ENCODE peak calls at places on chromosomes 16 and 17, in six cellular contexts. M, X, P, S, T and R are unnamed samples.

GRCh38 chr16:23668873-23669272 is 9.8 kb upstream of the PLK1 start:
- DNase-seq in M (no peak), X (no peak), P (no peak), S (no peak), T (no peak), R (no peak)

GRCh38 chr16:84360170-84360569 is 8.2 kb upstream of the ATP2C2 start:
- DNase-seq in M (no peak), X (no peak), P (no peak), S (no peak), T (no peak), R (no peak)

GRCh38 chr17:14089179-14089578 is 19.9 kb downstream of the COX10 start:
- DNase-seq in M (no peak), X (no peak), P (no peak), S (no peak), T (no peak), R (no peak)

GRCh38 chr16:3171181-3171854 is 16.7 kb upstream of the OR1F1 start:
- DNase-seq in M (peak), X (no peak), P (no peak), S (no peak), T (no peak), R (no peak)

GRCh38 chr17:82424001-82424862 is 5.8 kb upstream of the OGFOD3 start:
- DNase-seq in M (peak), X (peak), P (no peak), S (peak), T (peak), R (no peak)

GRCh38 chr16:67207857-67208524 is 9.1 kb downstream of the ELMO3 start:
- DNase-seq in M (peak), X (no peak), P (peak), S (no peak), T (peak), R (no peak)

GRCh38 chr17:13230908-13231307 is 213.1 kb upstream of the ELAC2 start:
- DNase-seq in M (no peak), X (peak), P (no peak), S (no peak), T (no peak), R (no peak)

GRCh38 chr17:42525221-42525620 is 10.8 kb upstream of the NAGLU start:
- DNase-seq in M (no peak), X (no peak), P (no peak), S (no peak), T (no peak), R (no peak)

GRCh38 chr16:77169650-77170236 is 21.2 kb upstream of the MON1B start:
- DNase-seq in M (peak), X (peak), P (peak), S (peak), T (peak), R (no peak)

GRCh38 chr16:78925071-78925714 is 675.3 kb downstream of the MAF start:
- DNase-seq in M (peak), X (peak), P (peak), S (peak), T (peak), R (peak)

GRCh38 chr17:64773836-64774761 is 112.0 kb upstream of the SMURF2 start:
- DNase-seq in M (peak), X (peak), P (peak), S (peak), T (peak), R (no peak)

GRCh38 chr16:70453117-70453890 is 1.1 kb upstream of the FCSK start:
- DNase-seq in M (no peak), X (no peak), P (no peak), S (no peak), T (no peak), R (no peak)

GRCh38 chr17:64448665-64449512 is at the start of gene MILR1:
- DNase-seq in M (no peak), X (no peak), P (peak), S (peak), T (peak), R (no peak)

GRCh38 chr17:1898872-1899271 is 69.1 kb downstream of the RPA1 start:
- DNase-seq in M (peak), X (no peak), P (no peak), S (no peak), T (no peak), R (no peak)

GRCh38 chr16:4342866-4343744 is 8.0 kb downstream of the PAM16 start:
- DNase-seq in M (no peak), X (no peak), P (no peak), S (no peak), T (no peak), R (no peak)

GRCh38 chr17:79303641-79304205 is 229.1 kb downstream of the ENGASE start:
- DNase-seq in M (no peak), X (no peak), P (no peak), S (no peak), T (no peak), R (no peak)

GRCh38 chr17:47188266-47188665 is 829 bp downstream of the CDC27 start:
- DNase-seq in M (peak), X (peak), P (peak), S (no peak), T (no peak), R (no peak)

GRCh38 chr16:9820481-9821246 is 361.6 kb downstream of the GRIN2A start:
- DNase-seq in M (no peak), X (peak), P (no peak), S (no peak), T (peak), R (no peak)

GRCh38 chr16:10668322-10669045 is 26.2 kb downstream of the TEKT5 start:
- DNase-seq in M (peak), X (peak), P (peak), S (no peak), T (peak), R (peak)

GRCh38 chr16:69709456-69710084 is 16.8 kb downstream of the NQO1 start:
- DNase-seq in M (peak), X (peak), P (peak), S (peak), T (peak), R (no peak)

GRCh38 chr17:1607971-1608320 is 20.7 kb downstream of the SLC43A2 start:
- DNase-seq in M (no peak), X (peak), P (no peak), S (no peak), T (no peak), R (no peak)

GRCh38 chr17:50316016-50316587 is 29.8 kb upstream of the XYLT2 start:
- DNase-seq in M (no peak), X (no peak), P (no peak), S (no peak), T (no peak), R (no peak)

GRCh38 chr17:4719146-4719545 is 8.7 kb downstream of the ARRB2 start:
- DNase-seq in M (no peak), X (no peak), P (no peak), S (no peak), T (no peak), R (no peak)

GRCh38 chr17:39144414-39144813 is 7.0 kb downstream of the PLXDC1 start:
- DNase-seq in M (no peak), X (no peak), P (no peak), S (no peak), T (no peak), R (no peak)

GRCh38 chr17:45029758-45030423 is 21.5 kb downstream of the DCAKD start:
- DNase-seq in M (no peak), X (no peak), P (no peak), S (no peak), T (no peak), R (no peak)

GRCh38 chr17:83183150-83183820 is 103.9 kb downstream of the METRNL start:
- DNase-seq in M (no peak), X (no peak), P (no peak), S (no peak), T (no peak), R (no peak)

GRCh38 chr17:56000411-56000810 is 152.9 kb upstream of the ANKFN1 start:
- DNase-seq in M (no peak), X (no peak), P (no peak), S (no peak), T (no peak), R (no peak)

GRCh38 chr17:63945851-63946439 is 13.8 kb upstream of the CD79B start:
- DNase-seq in M (no peak), X (no peak), P (no peak), S (no peak), T (no peak), R (no peak)

GRCh38 chr17:71792966-71793365 is 327.9 kb upstream of the SOX9 start:
- DNase-seq in M (no peak), X (peak), P (no peak), S (no peak), T (no peak), R (peak)

GRCh38 chr16:11796227-11797165 is 562 bp downstream of the ZC3H7A start:
- DNase-seq in M (peak), X (peak), P (peak), S (no peak), T (peak), R (no peak)

GRCh38 chr17:44623070-44623725 is 33.1 kb upstream of the MEIOC start:
- DNase-seq in M (no peak), X (peak), P (no peak), S (peak), T (no peak), R (no peak)

GRCh38 chr17:41919165-41919817 is 540 bp upstream of the ACLY start:
- DNase-seq in M (no peak), X (peak), P (peak), S (peak), T (no peak), R (no peak)

GRCh38 chr16:67294927-67295326 is 15.6 kb downstream of the PLEKHG4 start:
- DNase-seq in M (no peak), X (no peak), P (no peak), S (no peak), T (no peak), R (no peak)

GRCh38 chr17:39462644-39463375 is 1.5 kb downstream of the CDK12 start:
- DNase-seq in M (peak), X (peak), P (no peak), S (no peak), T (peak), R (no peak)

GRCh38 chr16:57764341-57765159 is 29.0 kb downstream of the KATNB1 start:
- DNase-seq in M (peak), X (peak), P (peak), S (peak), T (peak), R (peak)

GRCh38 chr16:47519037-47519436 is 57.9 kb downstream of the PHKB start:
- DNase-seq in M (no peak), X (no peak), P (no peak), S (no peak), T (no peak), R (no peak)

GRCh38 chr17:15185625-15185991 is 79.5 kb downstream of the PMP22 start:
- DNase-seq in M (no peak), X (no peak), P (no peak), S (no peak), T (peak), R (no peak)
- TF ChIP-seq REST in M (no peak), X (no peak), P (no peak), S (no peak), T (no peak), R (no peak)

GRCh38 chr17:16442594-16443389 is 27.4 kb downstream of the TRPV2 start:
- DNase-seq in M (no peak), X (no peak), P (no peak), S (no peak), T (no peak), R (no peak)
- H3K4me3 ChIP-seq in M (no peak), X (peak), P (peak), S (no peak), T (peak), R (no peak)

DNA sequence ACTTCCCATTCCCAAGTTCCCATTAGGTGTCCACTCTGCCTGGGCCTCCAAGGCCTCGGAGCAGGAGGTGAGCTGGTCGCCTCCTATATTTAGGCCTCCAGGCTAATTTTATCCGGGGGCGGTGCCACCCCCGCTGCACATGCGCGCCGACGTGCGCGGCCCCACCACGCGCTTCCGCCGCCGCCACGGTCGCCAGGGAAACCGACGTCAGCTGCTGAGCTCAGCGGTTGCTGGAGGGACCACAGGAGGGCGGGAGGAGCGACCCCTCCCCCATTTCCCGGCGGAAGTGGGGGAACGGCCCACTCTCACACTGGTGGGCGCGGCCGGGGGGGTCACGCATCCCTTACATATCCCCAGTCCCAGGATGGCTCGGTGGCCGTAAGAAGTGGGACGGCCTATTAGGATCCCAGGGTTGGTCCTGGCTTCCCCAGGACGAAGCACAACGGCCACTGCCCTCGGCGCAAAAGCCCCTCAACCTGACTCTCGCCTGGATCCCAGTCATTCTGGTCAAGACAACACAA is 1.0 kb downstream of the PER1 start:
- DNase-seq in M (peak), X (peak), P (no peak), S (no peak), T (peak), R (no peak)
- TF ChIP-seq REST in M (no peak), X (no peak), P (no peak), S (no peak), T (no peak), R (no peak)

GRCh38 chr17:76544916-76545365 is 5.1 kb downstream of the PRCD start:
- DNase-seq in M (no peak), X (no peak), P (no peak), S (no peak), T (no peak), R (no peak)

GRCh38 chr17:76547642-76548202 is 7.9 kb downstream of the PRCD start:
- DNase-seq in M (no peak), X (no peak), P (no peak), S (no peak), T (no peak), R (no peak)

GRCh38 chr17:76545918-76546555 is 6.2 kb downstream of the PRCD start:
- DNase-seq in M (peak), X (peak), P (no peak), S (no peak), T (no peak), R (no peak)

GRCh38 chr17:76547183-76547641 is 7.4 kb downstream of the PRCD start:
- DNase-seq in M (peak), X (peak), P (peak), S (no peak), T (peak), R (no peak)

GRCh38 chr17:76546556-76547182 is 6.8 kb downstream of the PRCD start:
- DNase-seq in M (peak), X (peak), P (no peak), S (no peak), T (no peak), R (no peak)
- H3K4me3 ChIP-seq in M (peak), X (no peak), P (no peak), S (no peak), T (no peak), R (no peak)

DNA sequence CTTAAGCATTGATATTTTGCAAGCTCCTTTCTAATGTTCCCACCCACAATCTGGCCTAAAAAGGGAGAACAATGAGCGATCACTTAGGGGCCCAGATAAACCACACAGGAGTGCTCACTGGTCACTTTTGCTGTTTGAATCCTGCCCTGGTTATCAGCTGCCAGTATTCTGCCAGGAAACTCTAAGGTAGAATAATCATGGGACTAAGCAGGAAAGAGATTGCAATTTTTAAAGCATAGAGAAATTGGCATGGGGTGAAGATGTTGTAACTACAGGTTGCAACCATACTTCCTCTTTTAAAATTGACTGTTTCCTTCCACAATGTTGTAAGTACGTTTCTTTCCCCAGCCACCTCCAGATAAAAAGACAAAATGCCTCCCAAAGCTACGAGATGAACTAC is 251.2 kb upstream of the CDH11 start:
- DNase-seq in M (no peak), X (no peak), P (no peak), S (no peak), T (no peak), R (no peak)
- TF ChIP-seq REST in M (no peak), X (no peak), P (no peak), S (no peak), T (no peak), R (no peak)